ENCODE peak calls at places on chromosomes 5 and 9, in ten cellular contexts. U, S, D, L, C, Y, K, X, J and R are unnamed samples.
A peak's percentile ranks its signal among the peaks of the same experiment; 100 is the strongest.

GRCh38 chr9:136389396-136389795 is 10.6 kb downstream of the SNAPC4 start:
- DNase-seq in J (no peak), L (no peak), Y (no peak), D (no peak), S (no peak), C (no peak), K (no peak), U (no peak), X (no peak), R (no peak)

GRCh38 chr5:57383093-57383861 is 99.3 kb downstream of the ACTBL2 start:
- DNase-seq in S (peak; percentile 24), U (peak; percentile 93), L (no peak), Y (peak; percentile 69), X (peak; percentile 88), D (no peak), C (no peak), K (peak; percentile 83), J (no peak), R (peak; percentile 92)

GRCh38 chr9:21747171-21747570 is 55.3 kb upstream of the MTAP start:
- DNase-seq in Y (peak; percentile 19), U (peak; percentile 95), L (no peak), C (no peak), K (peak; percentile 88), S (no peak), D (no peak), J (no peak), X (peak; percentile 39), R (peak; percentile 98)

GRCh38 chr5:138371454-138371853 is 19.0 kb downstream of the KDM3B start:
- DNase-seq in C (no peak), U (no peak), K (no peak), X (no peak), S (no peak), D (no peak), L (no peak), Y (no peak), J (no peak), R (no peak)

GRCh38 chr5:176583076-176583475 is 26.9 kb downstream of the GPRIN1 start:
- DNase-seq in C (no peak), K (no peak), J (no peak), L (no peak), X (no peak), Y (no peak), D (no peak), U (peak; percentile 21), S (no peak), R (no peak)

GRCh38 chr5:111929261-111929660 is 172.3 kb upstream of the NREP start:
- DNase-seq in J (no peak), C (no peak), K (no peak), Y (no peak), L (no peak), U (no peak), S (no peak), X (no peak), D (no peak), R (no peak)

GRCh38 chr9:127505396-127506116 is 54.2 kb downstream of the LRSAM1 start:
- DNase-seq in U (peak; percentile 43), X (no peak), C (no peak), D (peak; percentile 61), J (peak; percentile 35), S (peak; percentile 50), Y (no peak), K (peak; percentile 45), L (peak; percentile 74), R (no peak)

GRCh38 chr5:178644826-178645545 is 18.1 kb upstream of the CLK4 start:
- DNase-seq in K (no peak), X (peak; percentile 48), C (no peak), L (no peak), Y (no peak), U (peak; percentile 57), J (no peak), D (no peak), S (no peak), R (no peak)

GRCh38 chr9:22357016-22357415 is 89.6 kb upstream of the DMRTA1 start:
- DNase-seq in L (no peak), X (no peak), J (no peak), Y (no peak), S (no peak), D (no peak), C (no peak), K (no peak), U (no peak), R (no peak)

GRCh38 chr5:153654892-153655520 is 164.5 kb downstream of the GRIA1 start:
- DNase-seq in S (no peak), Y (no peak), C (no peak), K (peak; percentile 9), U (no peak), X (no peak), L (no peak), D (no peak), J (no peak), R (no peak)

GRCh38 chr9:34145165-34145564 is 18.7 kb upstream of the DCAF12 start:
- DNase-seq in J (no peak), D (no peak), K (peak; percentile 15), L (no peak), C (no peak), Y (no peak), X (no peak), S (no peak), U (no peak), R (peak; percentile 21)

GRCh38 chr5:98907951-98908350 is 20.9 kb downstream of the CHD1 start:
- DNase-seq in Y (no peak), J (no peak), L (no peak), K (no peak), S (no peak), X (no peak), U (peak; percentile 7), D (no peak), C (no peak), R (no peak)

DNA sequence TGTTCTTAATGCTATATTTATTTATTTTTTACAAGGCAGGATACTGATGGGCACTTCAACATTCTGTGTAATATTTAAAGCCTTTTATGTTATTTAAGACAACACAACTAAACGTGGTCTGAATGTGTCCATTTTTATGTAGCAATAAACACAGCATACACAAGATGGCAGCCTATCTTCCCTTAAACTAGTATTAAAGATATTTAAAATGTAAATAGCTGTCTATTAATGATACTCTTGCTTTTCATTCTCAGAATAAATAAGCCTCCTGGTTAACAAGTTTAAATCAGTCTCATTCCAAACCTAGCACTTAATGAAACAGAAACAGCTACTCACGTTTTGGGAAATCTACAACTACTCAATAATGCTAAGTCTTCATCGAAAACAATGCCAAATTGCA is 315.7 kb downstream of the MCTP1 start:
- DNase-seq in D (no peak), S (peak; percentile 5), Y (no peak), U (peak; percentile 55), C (no peak), X (peak; percentile 69), J (no peak), L (no peak), K (peak; percentile 4), R (peak; percentile 54)
- TF ChIP-seq CTCF in D (no peak), S (peak; percentile 48), Y (no peak), U (peak; percentile 29), C (no peak), X (peak; percentile 40), J (no peak), L (no peak), K (peak; percentile 40), R (peak; percentile 32)

DNA sequence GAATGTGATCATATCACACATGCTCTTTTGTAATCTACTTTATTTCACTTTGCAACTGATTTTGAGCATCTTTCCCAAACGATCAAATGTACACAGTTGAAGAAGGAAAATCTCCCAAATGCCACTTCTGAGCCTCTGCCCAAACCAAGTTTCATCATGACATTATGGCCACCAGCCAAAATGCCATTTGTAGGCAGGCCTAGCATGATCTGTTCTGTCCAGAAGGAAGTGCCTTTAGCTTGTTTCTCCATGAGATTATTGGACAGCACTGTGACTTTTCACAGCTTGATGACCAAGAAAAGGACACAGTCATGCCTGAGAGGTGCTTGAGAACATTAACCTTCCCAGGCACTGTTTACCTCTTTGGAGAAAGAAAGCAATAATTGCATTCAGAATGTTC is 73.2 kb upstream of the PIP5K1B start:
- DNase-seq in C (no peak), U (no peak), D (no peak), X (no peak), K (no peak), L (no peak), Y (no peak), J (no peak), S (no peak), R (no peak)
- TF ChIP-seq CTCF in C (no peak), U (no peak), D (no peak), X (no peak), K (no peak), L (no peak), Y (no peak), J (no peak), S (no peak), R (no peak)

GRCh38 chr9:131275332-131276106 is 791 bp downstream of the FAM78A start:
- DNase-seq in D (peak; percentile 44), J (no peak), K (no peak), S (peak; percentile 77), U (no peak), X (no peak), L (no peak), Y (no peak), C (no peak), R (no peak)
- TF ChIP-seq CTCF in D (peak; percentile 9), J (peak; percentile 15), K (no peak), S (peak; percentile 70), U (no peak), X (no peak), L (no peak), Y (no peak), C (no peak), R (no peak)

GRCh38 chr9:93392974-93393373 is 58.5 kb upstream of the FAM120A start:
- DNase-seq in C (no peak), J (no peak), X (no peak), U (no peak), D (no peak), S (no peak), L (no peak), Y (no peak), K (no peak), R (no peak)

GRCh38 chr9:93387791-93388190 is 63.7 kb upstream of the FAM120A start:
- DNase-seq in X (no peak), Y (no peak), U (no peak), C (no peak), D (no peak), J (no peak), S (no peak), K (no peak), L (no peak), R (no peak)

GRCh38 chr9:93397664-93398381 is 53.7 kb upstream of the FAM120A start:
- DNase-seq in L (no peak), X (no peak), D (no peak), J (no peak), S (no peak), U (peak; percentile 60), K (peak; percentile 36), Y (no peak), C (no peak), R (peak; percentile 47)

GRCh38 chr9:93390953-93391515 is 60.5 kb upstream of the FAM120A start:
- DNase-seq in K (no peak), Y (no peak), C (no peak), X (no peak), U (no peak), L (no peak), D (no peak), S (no peak), J (no peak), R (no peak)

DNA sequence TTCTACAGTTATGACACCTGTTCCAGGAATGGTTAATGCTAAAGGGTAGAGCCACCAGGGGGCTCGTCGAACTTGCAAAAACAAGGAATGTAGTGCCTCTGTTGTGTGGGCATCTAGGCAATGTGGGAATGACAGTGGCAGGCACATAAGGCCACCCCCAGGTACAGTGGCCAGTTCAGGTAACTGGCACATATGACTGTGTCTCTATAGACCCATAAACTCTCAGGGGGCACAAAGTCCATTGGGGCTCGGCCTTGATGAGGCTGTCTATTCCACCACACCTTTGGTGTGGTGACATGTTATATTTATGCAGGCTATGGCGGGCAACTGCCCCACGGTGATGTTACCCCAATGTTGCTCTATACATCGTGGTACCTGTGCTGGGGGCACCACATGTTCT is 59.6 kb upstream of the FAM120A start:
- DNase-seq in C (no peak), L (no peak), K (no peak), X (no peak), J (no peak), Y (no peak), U (no peak), S (no peak), D (no peak), R (no peak)
- TF ChIP-seq CTCF in C (no peak), L (no peak), K (no peak), X (no peak), J (no peak), Y (no peak), U (no peak), S (no peak), D (no peak), R (no peak)